ENCODE peak calls at places on chromosomes 1 and 21, in nine cellular contexts. H, L, G, I, J, N, D, F and M are unnamed samples.

GRCh38 chr1:30611741-30612309 is 111.6 kb downstream of the MATN1 start:
- DNase-seq in H (no peak), J (no peak), G (no peak), L (no peak), I (no peak), N (no peak), F (no peak), D (no peak), M (no peak)

GRCh38 chr1:234737210-234737761 is 127.3 kb upstream of the IRF2BP2 start:
- DNase-seq in F (no peak), I (no peak), D (no peak), H (no peak), J (no peak), N (no peak), L (no peak), G (no peak), M (peak)

GRCh38 chr1:229132706-229133105 is 138.2 kb upstream of the RAB4A start:
- DNase-seq in N (no peak), I (no peak), G (no peak), F (no peak), J (no peak), D (no peak), H (no peak), L (no peak), M (no peak)

GRCh38 chr21:33071878-33072306 is 2.0 kb downstream of the OLIG1 start:
- DNase-seq in N (no peak), J (no peak), L (no peak), F (peak), H (peak), G (no peak), D (no peak), I (no peak), M (no peak)

GRCh38 chr1:111620412-111620971 is 903 bp downstream of the RAP1A start:
- DNase-seq in F (no peak), J (no peak), D (no peak), L (no peak), N (no peak), H (peak), I (no peak), G (no peak), M (no peak)

GRCh38 chr1:168360151-168360550 is 79.5 kb downstream of the TBX19 start:
- DNase-seq in I (no peak), J (no peak), N (no peak), G (peak), D (no peak), F (no peak), L (no peak), H (peak), M (peak)

GRCh38 chr1:48878191-48878940 is 101.7 kb upstream of the BEND5 start:
- DNase-seq in D (no peak), H (peak), G (no peak), L (no peak), J (no peak), I (no peak), N (no peak), F (no peak), M (no peak)

GRCh38 chr1:8497196-8497878 is 179.4 kb downstream of the SLC45A1 start:
- DNase-seq in G (no peak), I (no peak), N (peak), F (no peak), H (peak), J (no peak), L (no peak), D (no peak), M (no peak)

GRCh38 chr1:29876902-29877301 is 640.6 kb downstream of the PTPRU start:
- DNase-seq in D (no peak), J (no peak), H (no peak), F (no peak), I (no peak), L (no peak), N (no peak), G (no peak), M (no peak)

GRCh38 chr1:218299416-218299815 is 14.3 kb downstream of the RRP15 start:
- DNase-seq in G (no peak), I (no peak), L (peak), J (no peak), N (no peak), H (peak), F (no peak), D (no peak), M (no peak)

GRCh38 chr1:186887198-186887597 is 58.4 kb downstream of the PLA2G4A start:
- DNase-seq in G (no peak), H (no peak), J (no peak), F (no peak), L (no peak), N (no peak), D (no peak), I (no peak), M (no peak)

GRCh38 chr1:10996100-10996499 is 16.4 kb upstream of the TARDBP start:
- DNase-seq in D (no peak), G (no peak), I (no peak), F (no peak), N (no peak), H (no peak), L (no peak), J (no peak), M (no peak)

GRCh38 chr1:176773038-176773437 is 310.1 kb downstream of the PAPPA2 start:
- DNase-seq in I (no peak), N (no peak), D (no peak), L (no peak), F (no peak), G (no peak), J (no peak), H (no peak), M (no peak)

GRCh38 chr1:191558389-191558788 is 599.9 kb upstream of the RGS18 start:
- DNase-seq in G (no peak), N (no peak), J (no peak), D (no peak), F (no peak), I (no peak), L (no peak), H (no peak), M (no peak)

GRCh38 chr1:168498159-168498609 is 45.6 kb downstream of the XCL2 start:
- DNase-seq in F (peak), D (no peak), I (no peak), N (no peak), H (no peak), G (no peak), J (no peak), L (peak), M (no peak)

GRCh38 chr1:29849038-29849750 is 612.9 kb downstream of the PTPRU start:
- DNase-seq in I (peak), D (no peak), F (peak), G (peak), L (peak), N (peak), H (peak), J (peak), M (peak)

GRCh38 chr1:3428899-3429298 is 25.6 kb upstream of the ARHGEF16 start:
- DNase-seq in F (no peak), J (no peak), H (no peak), D (no peak), L (no peak), G (no peak), I (no peak), N (no peak), M (no peak)

GRCh38 chr1:207815913-207816312 is 64.1 kb downstream of the CD46 start:
- DNase-seq in D (peak), L (no peak), J (no peak), H (peak), I (no peak), N (no peak), G (peak), F (no peak), M (no peak)

GRCh38 chr1:22529901-22530621 is 33.2 kb upstream of the EPHA8 start:
- DNase-seq in F (no peak), J (no peak), D (no peak), L (no peak), G (no peak), H (peak), I (no peak), N (no peak), M (no peak)

GRCh38 chr1:70864302-70864701 is 183.3 kb downstream of the PTGER3 start:
- DNase-seq in H (peak), D (no peak), F (no peak), N (no peak), J (no peak), I (no peak), L (no peak), G (no peak), M (no peak)

GRCh38 chr1:4006676-4007374 is 106.8 kb upstream of the C1orf174 start:
- DNase-seq in H (no peak), I (no peak), J (no peak), D (no peak), N (no peak), L (no peak), G (no peak), F (no peak), M (no peak)

GRCh38 chr1:151867321-151867720 is 13.8 kb upstream of the THEM5 start:
- DNase-seq in D (no peak), N (no peak), I (no peak), F (no peak), G (no peak), H (no peak), J (no peak), L (no peak), M (no peak)

GRCh38 chr1:22216210-22216883 is 73.5 kb upstream of the WNT4 start:
- DNase-seq in F (no peak), H (no peak), L (no peak), I (no peak), N (no peak), G (no peak), D (no peak), J (no peak), M (no peak)

GRCh38 chr1:227225715-227226346 is 92.5 kb downstream of the CDC42BPA start:
- DNase-seq in J (no peak), I (no peak), G (no peak), D (no peak), L (peak), N (no peak), F (no peak), H (peak), M (no peak)

GRCh38 chr1:20386682-20387081 is 96.0 kb downstream of the VWA5B1 start:
- DNase-seq in I (no peak), G (no peak), D (no peak), F (no peak), L (no peak), J (no peak), H (no peak), N (no peak), M (peak)

GRCh38 chr21:16285646-16286223 is 556.0 kb downstream of the USP25 start:
- DNase-seq in I (no peak), L (no peak), H (no peak), J (no peak), G (no peak), F (no peak), N (no peak), D (no peak), M (no peak)

GRCh38 chr1:72000809-72001208 is 281.5 kb downstream of the NEGR1 start:
- DNase-seq in D (no peak), J (no peak), N (no peak), F (peak), G (no peak), H (no peak), L (peak), I (no peak), M (no peak)